ENCODE peak calls at places on chromosomes 3 and 15, in nine cellular contexts. L is fibroblast of pulmonary artery, G is endodermal cell, I is fibroblast of mammary gland, E is choroid plexus epithelial cell, N is BJ, S is mesothelial cell of epicardium, X is body of pancreas, H is hepatocyte. K is an unnamed sample.

GRCh38 chr3:58414538-58415197 is 19.0 kb downstream of the PDHB start:
- DNase-seq in L (peak), G (peak), I (peak), E (peak), N (no peak), S (no peak), X (peak), H (peak), K (peak)

GRCh38 chr3:38497026-38497425 is 886 bp downstream of the EXOG start:
- DNase-seq in L (peak), G (no peak), I (peak), E (peak), N (no peak), S (no peak), X (no peak), H (no peak), K (no peak)

GRCh38 chr15:96326551-96327154 is 3.8 kb upstream of the NR2F2 start:
- DNase-seq in L (peak), G (peak), I (peak), E (peak), N (no peak), S (no peak), X (no peak), H (peak), K (no peak)

GRCh38 chr3:117820900-117821299 is 1111.3 kb downstream of the TUSC7 start:
- DNase-seq in L (no peak), G (no peak), I (peak), E (peak), N (no peak), S (no peak), X (no peak), H (no peak), K (no peak)

GRCh38 chr3:11718582-11719405 is 75.1 kb upstream of the VGLL4 start:
- DNase-seq in L (peak), G (peak), I (peak), E (peak), N (no peak), S (peak), X (peak), H (peak), K (peak)

GRCh38 chr3:141840737-141841544 is 35.5 kb upstream of the ATP1B3 start:
- DNase-seq in L (peak), G (no peak), I (peak), E (peak), N (no peak), S (no peak), X (no peak), H (no peak), K (no peak)

GRCh38 chr3:115659253-115659652 is 35.9 kb downstream of the GAP43 start:
- DNase-seq in L (no peak), G (no peak), I (no peak), E (no peak), N (no peak), S (no peak), X (no peak), H (no peak), K (no peak)

GRCh38 chr15:56759450-56759845 is 26.1 kb upstream of the ZNF280D start:
- DNase-seq in L (peak), G (no peak), I (peak), E (peak), N (peak), S (no peak), X (peak), H (no peak), K (peak)

GRCh38 chr3:68876112-68876713 is 56.1 kb downstream of the TAFA4 start:
- DNase-seq in L (peak), G (no peak), I (peak), E (peak), N (peak), S (no peak), X (peak), H (peak), K (peak)

GRCh38 chr3:118628704-118629341 is 405.8 kb downstream of the IGSF11 start:
- DNase-seq in L (peak), G (peak), I (peak), E (peak), N (no peak), S (peak), X (peak), H (peak), K (peak)

GRCh38 chr15:72342385-72342784 is 22.4 kb upstream of the CELF6 start:
- DNase-seq in L (peak), G (peak), I (peak), E (peak), N (no peak), S (no peak), X (no peak), H (peak), K (peak)

GRCh38 chr3:127349501-127350171 is 61.8 kb upstream of the PRR20G start:
- DNase-seq in L (no peak), G (no peak), I (no peak), E (no peak), N (no peak), S (no peak), X (no peak), H (no peak), K (no peak)

GRCh38 chr15:89646416-89647141 is 8.7 kb downstream of the KIF7 start:
- DNase-seq in L (no peak), G (no peak), I (no peak), E (no peak), N (no peak), S (no peak), X (no peak), H (no peak), K (no peak)

GRCh38 chr3:186298876-186299275 is 63.2 kb downstream of the DGKG start:
- DNase-seq in L (no peak), G (no peak), I (peak), E (peak), N (no peak), S (no peak), X (no peak), H (no peak), K (no peak)

GRCh38 chr3:126548556-126549466 is 9.9 kb downstream of the C3orf22 start:
- DNase-seq in L (no peak), G (peak), I (no peak), E (peak), N (no peak), S (peak), X (no peak), H (no peak), K (no peak)

GRCh38 chr3:183330881-183331280 is 77.8 kb downstream of the B3GNT5 start:
- DNase-seq in L (no peak), G (peak), I (no peak), E (no peak), N (no peak), S (no peak), X (no peak), H (no peak), K (no peak)

GRCh38 chr3:140629351-140630137 is 48.3 kb upstream of the TRIM42 start:
- DNase-seq in L (peak), G (no peak), I (peak), E (peak), N (peak), S (no peak), X (no peak), H (peak), K (peak)

GRCh38 chr3:184317201-184317600 is 2.8 kb downstream of the EIF4G1 start:
- DNase-seq in L (no peak), G (no peak), I (no peak), E (no peak), N (no peak), S (no peak), X (no peak), H (no peak), K (no peak)

GRCh38 chr3:20575153-20575552 is 389.1 kb upstream of the SGO1 start:
- DNase-seq in L (peak), G (no peak), I (peak), E (peak), N (peak), S (no peak), X (no peak), H (no peak), K (no peak)

GRCh38 chr15:90028376-90028775 is 27.3 kb downstream of the ZNF710 start:
- DNase-seq in L (no peak), G (no peak), I (no peak), E (no peak), N (no peak), S (no peak), X (no peak), H (no peak), K (no peak)

GRCh38 chr3:17304969-17305368 is 420.2 kb downstream of the PLCL2 start:
- DNase-seq in L (no peak), G (no peak), I (no peak), E (no peak), N (no peak), S (no peak), X (no peak), H (no peak), K (no peak)

GRCh38 chr15:48962662-48963523 is 826 bp downstream of the SHC4 start:
- DNase-seq in L (peak), G (peak), I (peak), E (peak), N (no peak), S (no peak), X (peak), H (peak), K (peak)

GRCh38 chr3:73813291-73813977 is 188.7 kb upstream of the PDZRN3 start:
- DNase-seq in L (peak), G (no peak), I (peak), E (peak), N (no peak), S (peak), X (no peak), H (peak), K (no peak)

GRCh38 chr15:79311901-79312553 is 1.1 kb downstream of the TMED3 start:
- DNase-seq in L (no peak), G (no peak), I (no peak), E (no peak), N (no peak), S (no peak), X (no peak), H (no peak), K (peak)

GRCh38 chr15:89150762-89151305 is 62.6 kb downstream of the ABHD2 start:
- DNase-seq in L (no peak), G (no peak), I (no peak), E (no peak), N (no peak), S (no peak), X (peak), H (no peak), K (peak)

GRCh38 chr3:80682235-80682634 is 914.4 kb upstream of the ROBO1 start:
- DNase-seq in L (no peak), G (no peak), I (no peak), E (no peak), N (no peak), S (no peak), X (no peak), H (no peak), K (no peak)

GRCh38 chr15:60591491-60592385 is 112.8 kb upstream of the ICE2 start:
- DNase-seq in L (no peak), G (peak), I (no peak), E (no peak), N (no peak), S (peak), X (peak), H (peak), K (peak)

GRCh38 chr15:73282567-73283200 is 86.1 kb downstream of the HCN4 start:
- DNase-seq in L (no peak), G (no peak), I (no peak), E (no peak), N (no peak), S (no peak), X (no peak), H (no peak), K (no peak)

GRCh38 chr3:158539414-158540014 is 31.5 kb upstream of the MLF1 start:
- DNase-seq in L (peak), G (peak), I (peak), E (peak), N (peak), S (no peak), X (peak), H (peak), K (peak)

GRCh38 chr15:95970326-95970725 is 360.2 kb upstream of the NR2F2 start:
- DNase-seq in L (no peak), G (no peak), I (no peak), E (no peak), N (no peak), S (no peak), X (no peak), H (no peak), K (no peak)

GRCh38 chr3:52650437-52650836 is 35.3 kb downstream of the PBRM1 start:
- DNase-seq in L (peak), G (no peak), I (peak), E (peak), N (no peak), S (no peak), X (no peak), H (no peak), K (no peak)

GRCh38 chr3:13240928-13241618 is 167.8 kb upstream of the IQSEC1 start:
- DNase-seq in L (no peak), G (no peak), I (no peak), E (no peak), N (no peak), S (no peak), X (no peak), H (no peak), K (no peak)

GRCh38 chr3:98921957-98922356 is 20.5 kb upstream of the DCBLD2 start:
- DNase-seq in L (no peak), G (no peak), I (no peak), E (no peak), N (no peak), S (no peak), X (no peak), H (no peak), K (no peak)

GRCh38 chr15:85421116-85421925 is 40.9 kb downstream of the AKAP13 start:
- DNase-seq in L (peak), G (no peak), I (no peak), E (peak), N (no peak), S (no peak), X (no peak), H (no peak), K (no peak)

GRCh38 chr3:87856126-87856525 is 202.7 kb downstream of the CGGBP1 start:
- DNase-seq in L (peak), G (no peak), I (peak), E (peak), N (no peak), S (no peak), X (no peak), H (no peak), K (no peak)

GRCh38 chr3:172138792-172139507 is 99.6 kb downstream of the FNDC3B start:
- DNase-seq in L (peak), G (peak), I (peak), E (peak), N (no peak), S (no peak), X (peak), H (peak), K (peak)

DNA sequence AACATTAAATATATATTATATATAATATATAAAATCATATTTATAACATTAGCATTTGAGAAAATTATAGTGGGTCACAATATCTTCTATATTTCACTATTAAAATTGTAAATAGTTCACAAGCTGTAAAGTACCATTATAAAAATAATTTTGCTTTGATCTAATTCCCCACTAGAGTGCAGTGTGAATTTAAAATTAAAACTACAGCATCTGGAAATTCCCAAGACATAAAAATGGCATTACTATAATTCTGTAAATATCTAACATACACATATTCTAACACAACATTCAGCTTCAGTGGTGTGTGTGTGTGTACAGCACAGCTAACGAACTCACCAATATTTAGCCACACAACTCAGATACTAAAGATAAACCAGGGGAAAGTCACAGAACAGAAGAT is 424.9 kb upstream of the ZNF385D start:
- DNase-seq in L (peak), G (no peak), I (no peak), E (peak), N (no peak), S (no peak), X (no peak), H (no peak), K (no peak)
- TF ChIP-seq CTCF in L (peak), G (peak), I (peak), E (peak), N (no peak), S (no peak), X (no peak), H (peak), K (no peak)

DNA sequence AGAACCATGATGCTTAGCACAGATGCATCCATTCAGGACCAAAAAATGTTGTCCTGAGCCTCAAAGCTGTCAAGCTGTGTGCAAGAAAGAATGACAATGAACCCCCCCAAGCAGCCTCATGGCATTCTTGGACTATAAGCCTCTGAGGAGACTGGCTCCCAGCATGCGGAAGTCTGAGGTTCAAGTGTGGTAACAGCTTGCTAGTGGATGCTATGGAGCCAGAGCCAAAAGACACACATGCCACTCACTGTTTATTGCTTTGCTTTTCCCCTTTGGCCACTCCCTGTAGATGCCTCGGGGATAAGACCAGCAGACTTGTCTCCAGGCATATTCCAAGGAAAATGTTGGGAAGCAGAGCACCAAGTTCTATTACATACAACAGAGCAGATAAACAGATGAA is 38.1 kb upstream of the SNRK start:
- DNase-seq in L (no peak), G (no peak), I (no peak), E (peak), N (peak), S (no peak), X (no peak), H (no peak), K (no peak)
- TF ChIP-seq CTCF in L (no peak), G (no peak), I (no peak), E (no peak), N (no peak), S (no peak), X (no peak), H (no peak), K (no peak)

GRCh38 chr3:120615863-120616599 is 19.9 kb downstream of the NDUFB4 start:
- DNase-seq in L (peak), G (no peak), I (peak), E (peak), N (peak), S (no peak), X (no peak), H (no peak), K (no peak)

DNA sequence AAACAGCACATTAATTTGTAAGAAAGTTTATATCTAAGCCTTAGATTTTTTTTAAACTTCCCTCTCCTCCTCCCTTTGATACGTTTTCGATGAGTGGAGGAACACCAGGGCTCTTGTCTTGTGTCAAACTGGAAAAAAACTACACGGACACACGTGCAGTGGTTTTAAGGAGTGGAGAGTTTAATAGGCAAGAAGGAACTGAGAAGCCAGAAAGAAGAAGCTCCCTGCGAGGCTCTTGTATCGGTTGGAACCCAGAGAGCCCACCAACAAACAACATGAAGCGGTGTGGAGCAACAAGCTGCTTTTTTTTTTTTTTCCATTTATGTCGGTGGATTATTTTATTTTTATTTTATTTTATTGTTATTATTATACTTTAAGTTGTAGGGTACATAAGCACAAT is 18.6 kb downstream of the NDUFB4 start:
- DNase-seq in L (no peak), G (no peak), I (no peak), E (no peak), N (no peak), S (no peak), X (no peak), H (no peak), K (no peak)
- TF ChIP-seq CTCF in L (no peak), G (no peak), I (no peak), E (no peak), N (no peak), S (no peak), X (no peak), H (no peak), K (no peak)

GRCh38 chr3:8095724-8096123 is 405.9 kb upstream of the LMCD1 start:
- DNase-seq in L (no peak), G (peak), I (no peak), E (no peak), N (no peak), S (no peak), X (no peak), H (peak), K (no peak)
- TF ChIP-seq CTCF in L (no peak), G (peak), I (no peak), E (no peak), N (no peak), S (no peak), X (no peak), H (peak), K (no peak)

GRCh38 chr15:76150971-76151598 is 91.3 kb downstream of the TMEM266 start:
- DNase-seq in L (peak), G (peak), I (peak), E (peak), N (peak), S (no peak), X (peak), H (peak), K (peak)

GRCh38 chr15:76149291-76149910 is 89.6 kb downstream of the TMEM266 start:
- DNase-seq in L (no peak), G (no peak), I (no peak), E (no peak), N (peak), S (no peak), X (no peak), H (no peak), K (no peak)

GRCh38 chr15:76147906-76148553 is 88.2 kb downstream of the TMEM266 start:
- DNase-seq in L (peak), G (peak), I (peak), E (peak), N (no peak), S (peak), X (peak), H (peak), K (peak)

GRCh38 chr15:76150508-76150907 is 90.7 kb downstream of the TMEM266 start:
- DNase-seq in L (no peak), G (no peak), I (no peak), E (no peak), N (no peak), S (no peak), X (peak), H (no peak), K (no peak)

DNA sequence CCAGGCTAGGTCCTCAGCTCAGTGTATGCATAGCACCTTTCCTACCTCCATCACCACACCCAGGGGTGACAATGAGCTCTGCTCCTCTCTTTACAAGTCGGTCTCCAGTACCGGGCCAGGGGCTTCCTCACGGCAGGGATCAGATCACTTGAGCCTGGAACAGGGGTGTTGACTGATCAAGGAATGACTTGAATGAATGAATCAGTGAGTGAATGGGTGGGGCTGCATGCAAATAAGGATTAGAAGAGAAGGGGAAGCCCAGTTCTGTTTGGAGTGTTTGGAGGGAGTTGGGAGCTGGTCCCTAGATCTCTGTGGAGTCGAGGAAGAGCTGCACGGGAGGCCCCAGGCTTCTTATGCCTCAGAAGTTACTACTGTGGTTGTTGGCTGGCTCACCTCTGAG is 87.0 kb downstream of the TMEM266 start:
- DNase-seq in L (no peak), G (no peak), I (no peak), E (no peak), N (no peak), S (no peak), X (no peak), H (no peak), K (no peak)
- TF ChIP-seq CTCF in L (no peak), G (no peak), I (no peak), E (no peak), N (no peak), S (no peak), X (no peak), H (no peak), K (no peak)

DNA sequence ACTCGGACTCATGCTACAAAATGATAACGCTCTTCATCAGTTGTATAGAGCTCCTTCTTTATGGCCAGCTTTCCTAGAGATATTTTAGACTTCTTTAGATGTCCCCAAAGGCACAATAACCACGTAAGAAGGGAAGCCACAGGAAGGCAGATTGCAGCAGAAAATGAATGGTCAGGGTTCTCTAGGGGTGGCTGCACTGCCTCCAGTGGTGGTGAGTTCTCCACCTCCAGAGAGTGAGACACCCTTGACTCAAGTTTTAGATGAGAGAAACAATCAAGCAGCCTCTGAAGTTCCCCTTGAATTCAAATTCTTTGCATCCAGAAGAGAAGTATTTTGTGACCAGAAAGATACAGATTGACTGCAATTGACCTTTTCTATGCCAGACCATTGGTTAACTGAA is 191.5 kb downstream of the TP63 start:
- DNase-seq in L (no peak), G (no peak), I (no peak), E (no peak), N (no peak), S (no peak), X (no peak), H (no peak), K (no peak)
- TF ChIP-seq CTCF in L (no peak), G (peak), I (no peak), E (peak), N (no peak), S (no peak), X (no peak), H (no peak), K (no peak)

K was measured in Calu3.